ENCODE peak calls at places on chromosomes 11 and 22, in nine cellular contexts. E is adipocyte; R is WTC11; Q is HEK293T; B is stimulated activated CD4-positive, alpha-beta T cell treated with anti-CD3 and anti-CD28 coated beads, Interleukin-15, amount 100 ng/mL, for 1 hour; D is T-cell; G is amniotic stem cell; N is OCI-LY7; P is nephron progenitor cell. V is an unnamed sample.

GRCh38 chr11:84775503-84775902 is 851.6 kb downstream of the DLG2 start:
- DNase-seq in N (no peak), P (no peak), G (no peak), D (no peak), E (no peak), Q (no peak), B (no peak), R (no peak), V (no peak)

GRCh38 chr11:67596753-67597300 is 9.9 kb upstream of the NDUFV1 start:
- DNase-seq in B (no peak), P (no peak), D (no peak), Q (no peak), E (no peak), N (no peak), G (no peak), R (no peak), V (no peak)

GRCh38 chr22:45627489-45628233 is 44.0 kb upstream of the ATXN10 start:
- DNase-seq in R (no peak), D (no peak), Q (no peak), B (no peak), E (no peak), G (no peak), N (no peak), P (no peak), V (no peak)

GRCh38 chr22:31092161-31092560 is 11.0 kb downstream of the SMTN start:
- DNase-seq in Q (no peak), N (no peak), D (no peak), B (no peak), P (no peak), R (no peak), G (no peak), E (no peak), V (no peak)

GRCh38 chr11:2498750-2499149 is 53.9 kb downstream of the KCNQ1 start:
- DNase-seq in E (no peak), B (no peak), R (no peak), Q (no peak), N (no peak), G (no peak), D (no peak), P (no peak), V (no peak)

GRCh38 chr11:93188726-93189125 is 9.1 kb downstream of the SLC36A4 start:
- DNase-seq in G (no peak), D (no peak), Q (no peak), E (no peak), P (no peak), N (no peak), R (no peak), B (no peak), V (no peak)

GRCh38 chr11:6321961-6322362 is 1.7 kb upstream of the CAVIN3 start:
- DNase-seq in D (no peak), Q (no peak), N (no peak), G (no peak), E (peak; percentile 33), B (no peak), R (no peak), P (no peak), V (no peak)

GRCh38 chr11:32446227-32446626 is 10.9 kb upstream of the WT1 start:
- DNase-seq in D (no peak), R (no peak), G (no peak), Q (no peak), P (no peak), N (no peak), E (no peak), B (no peak), V (no peak)

GRCh38 chr22:49789289-49790141 is 38.2 kb downstream of the BRD1 start:
- DNase-seq in D (peak; percentile 21), G (no peak), N (no peak), R (no peak), Q (no peak), P (no peak), E (peak; percentile 14), B (peak; percentile 18), V (peak; percentile 57)

GRCh38 chr11:43825217-43825816 is 55.3 kb upstream of the ALKBH3 start:
- DNase-seq in R (no peak), E (peak; percentile 62), G (no peak), Q (peak; percentile 21), N (peak; percentile 4), B (no peak), D (no peak), P (peak; percentile 4), V (no peak)

GRCh38 chr22:19201858-19202798 is 23.6 kb upstream of the SLC25A1 start:
- DNase-seq in R (no peak), Q (no peak), N (no peak), D (no peak), G (no peak), P (no peak), E (no peak), B (no peak), V (no peak)

GRCh38 chr11:69496202-69496557 is 14.7 kb downstream of the LINC01488 start:
- DNase-seq in Q (no peak), R (no peak), E (no peak), D (no peak), P (no peak), B (no peak), N (no peak), G (no peak), V (no peak)

GRCh38 chr11:65917077-65917433 is 1.8 kb downstream of the C11orf68 start:
- DNase-seq in D (no peak), G (no peak), Q (no peak), B (no peak), R (no peak), E (no peak), P (no peak), N (no peak), V (no peak)

GRCh38 chr11:46582588-46582987 is 11.2 kb downstream of the AMBRA1 start:
- DNase-seq in Q (no peak), E (no peak), G (no peak), B (no peak), D (no peak), R (no peak), N (no peak), P (no peak), V (no peak)

GRCh38 chr11:95660038-95660437 is 129.5 kb downstream of the FAM76B start:
- DNase-seq in E (no peak), P (no peak), N (no peak), R (no peak), G (no peak), D (no peak), B (no peak), Q (no peak), V (no peak)

V was measured in amniotic epithelial cell.